ENCODE peak calls at places on chromosomes 13 and 19, in six cellular contexts. X is sigmoid colon, J is adrenal gland, V is IMR-90, W is ovary, R is breast epithelium. E is an unnamed sample. For H3K27me3, the result is how much of the 10 kb centered on the place peaks cover.

GRCh38 chr13:86710013-86710412 is 910.8 kb upstream of the SLITRK6 start:
- DNase-seq in X (no peak), J (no peak), V (no peak), W (no peak), R (no peak), E (no peak)

GRCh38 chr13:36822786-36823185 is 3.8 kb downstream of the RFXAP start:
- DNase-seq in X (no peak), J (no peak), V (peak), W (no peak), R (no peak), E (no peak)

GRCh38 chr13:45851171-45851889 is at the start of gene SIAH3:
- DNase-seq in X (no peak), J (peak), V (no peak), W (no peak), R (no peak), E (no peak)

GRCh38 chr13:35356572-35356971 is 119.9 kb downstream of the MAB21L1 start:
- DNase-seq in X (no peak), J (no peak), V (no peak), W (no peak), R (no peak), E (no peak)

GRCh38 chr13:104206450-104207044 is 1140.3 kb upstream of the SLC10A2 start:
- DNase-seq in X (no peak), J (no peak), V (no peak), W (no peak), R (no peak), E (no peak)

GRCh38 chr13:85896516-85897450 is 97.6 kb upstream of the SLITRK6 start:
- DNase-seq in X (no peak), J (no peak), V (peak), W (no peak), R (no peak), E (no peak)

GRCh38 chr19:40503300-40503699 is 36.5 kb downstream of the SPTBN4 start:
- DNase-seq in X (no peak), J (no peak), V (no peak), W (no peak), R (no peak), E (no peak)

GRCh38 chr13:40121711-40122110 is 466.2 kb downstream of the COG6 start:
- DNase-seq in X (no peak), J (no peak), V (no peak), W (no peak), R (no peak), E (no peak)

GRCh38 chr13:112124100-112124499 is 57.2 kb downstream of the SOX1 start:
- DNase-seq in X (no peak), J (no peak), V (no peak), W (no peak), R (no peak), E (no peak)

GRCh38 chr19:2083174-2083854 is 12.8 kb downstream of the MOB3A start:
- DNase-seq in X (peak), J (no peak), V (no peak), W (no peak), R (no peak), E (no peak)

GRCh38 chr13:40096357-40096911 is 441.0 kb downstream of the COG6 start:
- DNase-seq in X (no peak), J (no peak), V (no peak), W (no peak), R (no peak), E (no peak)

GRCh38 chr13:103539265-103539664 is 473.0 kb upstream of the SLC10A2 start:
- DNase-seq in X (no peak), J (no peak), V (no peak), W (no peak), R (no peak), E (no peak)

GRCh38 chr19:12970070-12970820 is 869 bp downstream of the DAND5 start:
- DNase-seq in X (no peak), J (no peak), V (no peak), W (no peak), R (no peak), E (no peak)

GRCh38 chr13:45402641-45403040 is 15.5 kb downstream of the SLC25A30 start:
- DNase-seq in X (no peak), J (no peak), V (no peak), W (no peak), R (peak), E (no peak)

GRCh38 chr13:51811920-51812328 is 8.0 kb upstream of the DHRS12 start:
- DNase-seq in X (no peak), J (no peak), V (no peak), W (no peak), R (no peak), E (no peak)

GRCh38 chr13:32904271-32904670 is 112.0 kb upstream of the KL start:
- DNase-seq in X (no peak), J (no peak), V (no peak), W (no peak), R (no peak), E (no peak)

GRCh38 chr13:30698023-30698422 is 37.3 kb upstream of the ALOX5AP start:
- DNase-seq in X (no peak), J (no peak), V (peak), W (no peak), R (no peak), E (no peak)

GRCh38 chr13:21328201-21328600 is 130.9 kb downstream of the ZDHHC20 start:
- DNase-seq in X (no peak), J (no peak), V (no peak), W (no peak), R (no peak), E (no peak)

GRCh38 chr19:22472180-22472637 is 50.1 kb upstream of the ZNF98 start:
- DNase-seq in X (no peak), J (no peak), V (no peak), W (no peak), R (no peak), E (no peak)

GRCh38 chr13:40221460-40222201 is 444.8 kb downstream of the FOXO1 start:
- DNase-seq in X (no peak), J (no peak), V (no peak), W (peak), R (peak), E (no peak)

GRCh38 chr13:86601351-86601750 is 802.1 kb upstream of the SLITRK6 start:
- DNase-seq in X (no peak), J (no peak), V (peak), W (no peak), R (no peak), E (no peak)

GRCh38 chr19:18017275-18018083 is 9.5 kb downstream of the ARRDC2 start:
- DNase-seq in X (no peak), J (peak), V (no peak), W (no peak), R (no peak), E (no peak)
- TF ChIP-seq POLR2A in X (no peak), J (no peak), V (no peak), W (no peak), R (no peak), E (no peak)

GRCh38 chr19:9885077-9885552 is 50.0 kb downstream of the PIN1 start:
- DNase-seq in X (no peak), J (no peak), V (peak), W (peak), R (no peak), E (no peak)
- TF ChIP-seq CTCF in X (no peak), J (peak), V (peak), W (no peak), R (no peak), E (no peak)

DNA sequence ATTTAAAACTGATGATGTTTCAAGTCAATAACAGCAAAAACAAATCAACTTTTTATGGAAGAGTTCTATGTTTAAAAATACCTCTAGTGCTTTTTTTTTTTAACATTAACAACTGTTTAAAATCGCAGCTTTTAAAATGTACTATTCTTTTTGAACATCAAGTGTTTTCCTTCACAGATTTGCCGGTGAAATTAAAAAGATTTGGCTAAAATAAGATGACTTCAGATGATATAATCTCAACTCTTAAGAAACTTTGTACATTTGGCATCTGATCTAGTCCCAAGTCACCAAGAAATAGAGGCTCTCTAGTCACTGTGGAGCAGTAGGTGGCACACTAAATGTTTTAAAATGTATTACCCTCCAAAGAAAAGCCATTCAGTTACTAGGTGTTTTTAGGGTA is 5.0 kb downstream of the POU4F1 start:
- DNase-seq in X (no peak), J (no peak), V (no peak), W (no peak), R (no peak), E (no peak)
- H3K27me3 ChIP-seq in X (half or more), J (half or more), V (half or more), W (under half), R (under half), E (half or more)

GRCh38 chr19:17303167-17303939 is at the start of gene ABHD8:
- DNase-seq in X (peak), J (peak), V (peak), W (peak), R (peak), E (peak)
- TF ChIP-seq POLR2A in X (peak), J (peak), V (no peak), W (peak), R (peak), E (no peak)

DNA sequence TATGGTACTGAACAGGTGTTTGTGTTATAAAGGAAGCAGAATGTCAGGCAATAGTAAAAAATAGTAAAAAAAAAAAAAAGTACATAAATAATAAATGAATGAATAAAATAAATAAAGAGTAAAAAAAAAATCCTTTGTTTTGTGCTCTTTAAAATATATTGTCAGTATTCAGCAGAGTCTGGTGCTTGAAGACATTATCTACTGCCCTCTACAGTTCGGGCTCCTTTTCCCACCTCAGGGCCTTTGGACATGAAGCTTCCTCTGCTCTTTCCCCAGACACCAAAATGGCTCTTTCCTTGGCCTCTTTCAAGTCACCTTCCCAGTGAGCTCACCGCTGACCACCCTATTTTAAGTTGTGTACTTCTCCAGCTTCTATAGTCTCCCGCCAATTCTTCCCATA is 137.5 kb downstream of the TNFRSF19 start:
- DNase-seq in X (no peak), J (no peak), V (peak), W (no peak), R (no peak), E (no peak)
- TF ChIP-seq CTCF in X (no peak), J (no peak), V (peak), W (no peak), R (no peak), E (peak)

DNA sequence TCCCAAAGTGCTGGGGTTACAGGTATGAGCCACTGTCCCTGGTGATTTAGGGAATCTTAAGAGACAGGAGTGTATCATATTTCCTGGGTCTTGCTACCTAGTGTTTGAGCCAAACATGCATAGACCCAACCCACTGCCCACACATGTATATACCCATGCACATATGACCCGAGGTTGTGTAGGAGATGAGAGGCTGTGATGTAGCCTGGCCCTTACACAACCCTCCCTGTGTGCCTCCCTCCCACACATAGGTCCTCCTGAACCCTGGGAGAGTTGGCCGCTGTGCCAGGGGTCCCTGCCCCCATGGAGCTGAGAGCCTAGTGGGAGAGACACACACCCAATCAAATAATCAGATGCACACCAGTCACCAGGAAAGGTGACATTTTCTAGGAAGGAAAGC is 365.9 kb downstream of the ZNF536 start:
- DNase-seq in X (no peak), J (no peak), V (no peak), W (no peak), R (no peak), E (no peak)
- H3K27me3 ChIP-seq in X (under half), J (under half), V (under half), W (under half), R (under half), E (under half)

GRCh38 chr19:10095622-10095947 is 6.9 kb downstream of the ANGPTL6 start:
- DNase-seq in X (no peak), J (no peak), V (no peak), W (no peak), R (no peak), E (no peak)

GRCh38 chr19:10092648-10093294 is 6.7 kb downstream of the SHFL start:
- DNase-seq in X (no peak), J (no peak), V (no peak), W (no peak), R (no peak), E (no peak)

GRCh38 chr19:10091892-10092641 is 6.0 kb downstream of the SHFL start:
- DNase-seq in X (no peak), J (peak), V (no peak), W (no peak), R (no peak), E (no peak)

GRCh38 chr19:10091370-10091687 is 5.2 kb downstream of the SHFL start:
- DNase-seq in X (no peak), J (peak), V (no peak), W (no peak), R (no peak), E (no peak)

GRCh38 chr19:10093295-10094186 is 7.4 kb downstream of the SHFL start:
- DNase-seq in X (no peak), J (peak), V (no peak), W (no peak), R (no peak), E (no peak)
- TF ChIP-seq POLR2A in X (no peak), J (no peak), V (no peak), W (no peak), R (no peak), E (no peak)

GRCh38 chr19:4206818-4207484 is 22.4 kb upstream of the EBI3 start:
- DNase-seq in X (no peak), J (no peak), V (peak), W (no peak), R (no peak), E (no peak)
- TF ChIP-seq CTCF in X (no peak), J (no peak), V (peak), W (no peak), R (no peak), E (no peak)

DNA sequence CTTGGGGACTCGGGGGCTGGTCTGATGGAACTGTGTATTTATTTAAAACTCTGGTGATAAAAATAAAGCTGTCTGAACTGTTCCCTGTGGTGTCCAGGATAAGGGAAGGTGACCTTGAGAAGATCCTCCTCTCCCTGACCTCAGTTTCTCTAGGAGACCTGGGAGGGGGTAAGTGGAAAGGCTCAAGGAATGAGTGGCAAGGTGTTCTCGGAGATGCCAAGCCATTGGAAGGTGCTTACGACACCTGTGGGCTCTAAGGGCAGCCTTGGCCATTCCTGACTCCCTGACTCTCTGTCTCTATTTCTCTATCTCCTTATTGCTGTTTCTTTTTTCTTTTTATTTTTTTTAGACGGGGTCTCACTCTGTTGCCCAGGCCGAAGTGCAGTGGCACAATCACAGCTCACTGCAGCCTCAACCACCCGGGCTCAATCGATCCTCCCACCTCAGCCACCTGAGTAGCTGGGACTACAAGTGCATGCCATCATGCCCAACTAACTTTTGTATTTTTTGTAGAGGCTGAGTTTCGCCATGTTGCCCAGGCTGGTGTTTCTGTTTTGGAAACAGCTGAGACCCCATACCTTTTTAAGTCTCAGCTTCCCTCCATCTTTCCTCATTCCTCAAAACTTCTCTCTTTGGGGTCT is 3.3 kb downstream of the GDF15 start:
- DNase-seq in X (no peak), J (no peak), V (no peak), W (no peak), R (no peak), E (no peak)
- H3K27me3 ChIP-seq in X (under half), J (under half), V (under half), W (under half), R (under half), E (under half)

DNA sequence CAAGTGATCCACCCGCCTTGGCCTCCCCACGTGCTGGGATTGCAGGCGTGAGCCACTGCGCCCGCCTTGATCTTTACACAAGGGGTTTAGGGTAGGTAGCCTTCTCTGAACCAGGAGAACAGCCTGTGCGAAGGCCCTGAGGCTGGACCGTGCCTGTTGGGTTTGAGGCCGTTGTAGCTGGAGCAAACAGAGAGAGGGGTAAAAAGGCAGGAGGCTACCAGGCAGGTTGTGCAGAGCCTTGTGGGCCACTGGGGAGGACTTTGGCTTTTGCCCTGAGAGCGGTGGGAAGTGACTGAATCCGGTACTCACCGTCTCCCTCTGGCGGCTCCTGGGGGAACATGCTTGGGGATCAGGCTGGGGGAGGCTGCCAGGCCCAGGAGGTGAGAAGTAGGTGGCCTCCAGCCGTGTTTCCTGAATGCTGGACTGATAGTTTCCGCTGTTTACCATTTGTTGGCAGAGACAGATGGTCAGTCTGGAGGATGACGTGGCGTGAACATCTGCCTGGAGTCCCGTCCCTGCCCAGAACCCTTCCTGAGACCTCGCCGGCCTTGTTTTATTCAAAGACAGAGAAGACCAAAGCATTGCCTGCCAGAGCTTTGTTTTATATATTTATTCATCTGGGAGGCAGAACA is 24.6 kb downstream of the SPC24 start:
- DNase-seq in X (peak), J (peak), V (peak), W (peak), R (peak), E (peak)
- TF ChIP-seq POLR2A in X (no peak), J (peak), V (no peak), W (no peak), R (no peak), E (no peak)

E was measured in stomach.